ENCODE peak calls at places on chromosome 14, in ten cellular contexts. N, O, L, X, U, A, K, H, F and E are unnamed samples.

GRCh38 chr14:21042918-21043317 is 756 bp downstream of the RNASE7 start:
- DNase-seq in N (no peak), O (no peak), L (no peak), X (peak), U (no peak), A (no peak), K (no peak), H (no peak), F (no peak), E (no peak)

GRCh38 chr14:103909531-103910261 is 18.6 kb upstream of the TDRD9 start:
- DNase-seq in N (no peak), O (no peak), L (no peak), X (no peak), U (no peak), A (no peak), K (no peak), H (no peak), F (no peak), E (no peak)

GRCh38 chr14:22837750-22838538 is 1.6 kb downstream of the MMP14 start:
- DNase-seq in N (no peak), O (no peak), L (peak), X (peak), U (no peak), A (peak), K (peak), H (no peak), F (no peak), E (peak)

GRCh38 chr14:99716091-99716849 is 32.2 kb downstream of the CYP46A1 start:
- DNase-seq in N (no peak), O (peak), L (no peak), X (no peak), U (no peak), A (no peak), K (no peak), H (no peak), F (no peak), E (no peak)

GRCh38 chr14:32694795-32695449 is 243.8 kb upstream of the NPAS3 start:
- DNase-seq in N (no peak), O (no peak), L (no peak), X (no peak), U (no peak), A (no peak), K (no peak), H (no peak), F (no peak), E (no peak)

GRCh38 chr14:51545396-51545795 is 106.3 kb upstream of the FRMD6 start:
- DNase-seq in N (no peak), O (no peak), L (no peak), X (no peak), U (no peak), A (no peak), K (peak), H (no peak), F (no peak), E (no peak)

GRCh38 chr14:80996049-80996901 is 40.9 kb downstream of the TSHR start:
- DNase-seq in N (no peak), O (no peak), L (no peak), X (peak), U (no peak), A (no peak), K (peak), H (peak), F (peak), E (peak)

GRCh38 chr14:33847066-33847465 is 103.8 kb downstream of the EGLN3 start:
- DNase-seq in N (no peak), O (no peak), L (no peak), X (no peak), U (no peak), A (no peak), K (peak), H (no peak), F (no peak), E (no peak)

GRCh38 chr14:102575479-102576428 is 16.7 kb upstream of the RCOR1 start:
- DNase-seq in N (no peak), O (no peak), L (no peak), X (no peak), U (no peak), A (no peak), K (no peak), H (no peak), F (no peak), E (no peak)

GRCh38 chr14:85534914-85535313 is 5.0 kb downstream of the FLRT2 start:
- DNase-seq in N (no peak), O (no peak), L (no peak), X (peak), U (no peak), A (no peak), K (no peak), H (no peak), F (no peak), E (no peak)

GRCh38 chr14:98785578-98785977 is 486.4 kb downstream of the BCL11B start:
- DNase-seq in N (no peak), O (no peak), L (no peak), X (no peak), U (no peak), A (no peak), K (no peak), H (no peak), F (no peak), E (no peak)

GRCh38 chr14:71248204-71248603 is 340.9 kb downstream of the PCNX1 start:
- DNase-seq in N (no peak), O (no peak), L (no peak), X (no peak), U (no peak), A (no peak), K (peak), H (no peak), F (no peak), E (peak)

GRCh38 chr14:70721542-70721941 is 79.8 kb downstream of the TTC9 start:
- DNase-seq in N (no peak), O (no peak), L (no peak), X (no peak), U (no peak), A (no peak), K (peak), H (peak), F (peak), E (peak)

GRCh38 chr14:54550514-54550913 is 16.4 kb upstream of the SAMD4A start:
- DNase-seq in N (no peak), O (no peak), L (no peak), X (no peak), U (no peak), A (no peak), K (no peak), H (no peak), F (no peak), E (no peak)

GRCh38 chr14:27049611-27050172 is 451.9 kb upstream of the NOVA1 start:
- DNase-seq in N (no peak), O (no peak), L (no peak), X (no peak), U (no peak), A (no peak), K (no peak), H (no peak), F (no peak), E (no peak)

GRCh38 chr14:49915085-49915484 is 22.2 kb downstream of the ARF6 start:
- DNase-seq in N (no peak), O (no peak), L (no peak), X (no peak), U (no peak), A (no peak), K (peak), H (no peak), F (no peak), E (no peak)

GRCh38 chr14:100304825-100305445 is 1.3 kb downstream of the SLC25A29 start:
- DNase-seq in N (no peak), O (no peak), L (peak), X (peak), U (no peak), A (no peak), K (peak), H (no peak), F (no peak), E (peak)

GRCh38 chr14:22313172-22313801 is 275.7 kb downstream of the DAD1 start:
- DNase-seq in N (no peak), O (no peak), L (no peak), X (no peak), U (no peak), A (no peak), K (peak), H (no peak), F (no peak), E (no peak)

GRCh38 chr14:76405627-76406026 is 29.7 kb downstream of the ESRRB start:
- DNase-seq in N (no peak), O (no peak), L (no peak), X (no peak), U (no peak), A (no peak), K (no peak), H (no peak), F (no peak), E (no peak)

DNA sequence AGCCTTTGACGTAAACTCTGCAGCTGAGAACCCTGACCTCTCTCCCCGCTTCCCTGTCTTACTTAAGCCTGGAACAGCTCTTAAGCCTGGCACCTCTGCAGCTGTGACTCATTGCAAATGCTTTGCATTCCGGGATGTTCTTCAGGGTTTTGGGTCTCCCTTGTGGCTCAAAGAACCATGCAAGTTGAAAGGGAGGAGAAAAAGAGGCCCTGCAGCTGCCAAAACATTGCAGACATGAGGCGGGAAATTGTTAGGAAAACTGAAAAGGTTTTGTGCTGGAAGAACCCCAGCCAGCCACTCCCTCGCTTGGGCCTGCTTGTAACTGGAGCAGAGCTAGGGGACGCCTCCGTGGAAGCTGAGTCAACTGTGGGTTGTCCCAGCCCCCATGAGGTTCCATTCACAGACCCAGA is 60.2 kb upstream of the FERMT2 start:
- DNase-seq in N (peak), O (peak), L (peak), X (peak), U (peak), A (peak), K (peak), H (peak), F (peak), E (peak)
- H3K4me3 ChIP-seq in N (no peak), O (no peak), L (no peak), X (no peak), U (no peak), A (no peak), K (no peak), H (no peak), F (no peak), E (no peak)

GRCh38 chr14:68779761-68780323 is 13.0 kb downstream of the ZFP36L1 start:
- DNase-seq in N (no peak), O (peak), L (peak), X (peak), U (peak), A (peak), K (peak), H (peak), F (peak), E (peak)
- TF ChIP-seq CTCF in N (no peak), O (no peak), L (no peak), X (no peak), U (no peak), A (no peak), K (no peak), H (no peak), F (no peak), E (no peak)

GRCh38 chr14:105014631-105015030 is 6.3 kb downstream of the CDCA4 start:
- DNase-seq in N (no peak), O (no peak), L (no peak), X (no peak), U (no peak), A (no peak), K (no peak), H (no peak), F (no peak), E (no peak)
- H3K4me3 ChIP-seq in N (no peak), O (no peak), L (no peak), X (no peak), U (no peak), A (no peak), K (no peak), H (no peak), F (no peak), E (no peak)

DNA sequence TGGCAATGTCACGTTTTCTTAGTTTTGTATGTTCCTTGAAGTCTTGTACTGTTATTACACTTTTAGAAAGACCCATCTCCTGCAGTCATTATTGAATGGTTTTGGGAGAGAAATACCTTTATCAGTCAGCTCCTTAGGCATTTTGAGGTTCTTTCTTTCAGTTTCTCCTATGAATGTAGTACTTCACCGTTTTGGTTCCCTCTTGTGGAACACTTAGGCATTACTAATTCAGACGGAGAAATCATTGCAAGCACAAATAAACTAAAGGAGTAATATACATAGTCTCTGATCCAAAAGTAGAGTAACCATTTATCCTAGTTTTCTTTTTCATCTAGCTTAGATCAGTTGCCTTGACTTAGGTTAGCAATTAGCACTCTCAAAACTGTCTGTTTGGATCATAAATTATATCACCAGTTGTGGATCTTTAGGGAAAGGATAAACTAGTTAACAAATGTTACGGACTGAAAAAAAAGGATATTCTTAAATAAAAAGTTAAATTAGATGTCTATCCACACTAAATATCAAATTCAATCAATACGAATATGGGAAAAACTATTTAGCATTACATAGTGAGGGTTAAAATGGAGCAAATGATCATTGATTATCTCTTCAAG is 1538.3 kb upstream of the SEL1L start:
- DNase-seq in N (no peak), O (no peak), L (no peak), X (no peak), U (no peak), A (no peak), K (no peak), H (no peak), F (no peak), E (no peak)
- TF ChIP-seq CTCF in N (no peak), O (no peak), L (no peak), X (peak), U (no peak), A (no peak), K (no peak), H (peak), F (no peak), E (peak)

GRCh38 chr14:95472819-95473251 is 43.6 kb downstream of the SYNE3 start:
- DNase-seq in N (no peak), O (no peak), L (no peak), X (no peak), U (no peak), A (no peak), K (no peak), H (no peak), F (no peak), E (no peak)

GRCh38 chr14:95469134-95469481 is 47.3 kb downstream of the SYNE3 start:
- DNase-seq in N (no peak), O (no peak), L (no peak), X (no peak), U (no peak), A (no peak), K (no peak), H (no peak), F (no peak), E (no peak)

GRCh38 chr14:95474486-95474885 is 42.0 kb downstream of the SYNE3 start:
- DNase-seq in N (no peak), O (no peak), L (no peak), X (no peak), U (no peak), A (no peak), K (no peak), H (no peak), F (no peak), E (no peak)

GRCh38 chr14:95470942-95471499 is 45.4 kb downstream of the SYNE3 start:
- DNase-seq in N (no peak), O (no peak), L (no peak), X (no peak), U (no peak), A (no peak), K (no peak), H (no peak), F (no peak), E (no peak)

DNA sequence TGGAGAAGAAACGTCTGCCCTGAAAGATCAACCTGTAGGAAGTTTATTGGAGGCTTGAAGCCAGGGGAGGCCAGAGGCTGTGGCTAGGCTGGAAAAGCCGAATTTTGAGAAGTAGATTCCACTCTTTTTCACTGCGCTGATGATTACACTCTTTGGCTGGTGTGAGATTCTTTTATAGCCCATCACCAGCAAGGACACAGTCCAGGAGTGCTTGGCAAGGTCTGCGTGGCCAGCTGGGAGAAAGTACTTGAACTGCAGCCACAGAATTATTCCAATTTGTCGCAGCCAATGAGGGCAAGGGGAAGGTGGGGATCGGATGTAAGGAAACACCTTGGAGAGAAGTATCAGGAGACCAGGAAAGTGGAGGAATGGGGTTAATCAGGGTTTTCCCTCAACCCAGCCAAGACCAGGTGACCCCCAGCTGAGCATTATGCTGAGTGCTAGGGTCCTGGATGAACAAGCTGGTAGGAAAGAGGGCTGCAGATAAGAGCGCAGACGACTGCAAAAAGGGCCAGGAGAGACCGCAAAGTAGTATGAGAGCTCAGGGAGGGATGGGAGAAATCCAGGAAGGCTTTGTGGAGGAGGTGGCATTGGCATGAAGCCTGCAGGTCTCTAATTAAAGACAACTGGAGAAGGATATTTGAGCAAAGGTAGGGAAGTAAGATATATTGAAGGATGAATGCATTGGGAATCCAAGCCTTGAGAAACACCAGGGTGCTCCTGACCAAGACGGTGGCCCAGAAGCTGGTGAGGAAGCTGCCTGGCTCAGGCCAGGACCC is 44.7 kb downstream of the SYNE3 start:
- DNase-seq in N (no peak), O (no peak), L (peak), X (no peak), U (no peak), A (no peak), K (peak), H (no peak), F (no peak), E (peak)
- H3K4me3 ChIP-seq in N (no peak), O (no peak), L (no peak), X (no peak), U (no peak), A (no peak), K (no peak), H (no peak), F (no peak), E (no peak)

GRCh38 chr14:44846232-44846824 is 115.4 kb downstream of the KLHL28 start:
- DNase-seq in N (no peak), O (no peak), L (no peak), X (no peak), U (no peak), A (no peak), K (peak), H (no peak), F (peak), E (peak)
- TF ChIP-seq CTCF in N (no peak), O (no peak), L (peak), X (peak), U (peak), A (no peak), K (peak), H (peak), F (peak), E (peak)

DNA sequence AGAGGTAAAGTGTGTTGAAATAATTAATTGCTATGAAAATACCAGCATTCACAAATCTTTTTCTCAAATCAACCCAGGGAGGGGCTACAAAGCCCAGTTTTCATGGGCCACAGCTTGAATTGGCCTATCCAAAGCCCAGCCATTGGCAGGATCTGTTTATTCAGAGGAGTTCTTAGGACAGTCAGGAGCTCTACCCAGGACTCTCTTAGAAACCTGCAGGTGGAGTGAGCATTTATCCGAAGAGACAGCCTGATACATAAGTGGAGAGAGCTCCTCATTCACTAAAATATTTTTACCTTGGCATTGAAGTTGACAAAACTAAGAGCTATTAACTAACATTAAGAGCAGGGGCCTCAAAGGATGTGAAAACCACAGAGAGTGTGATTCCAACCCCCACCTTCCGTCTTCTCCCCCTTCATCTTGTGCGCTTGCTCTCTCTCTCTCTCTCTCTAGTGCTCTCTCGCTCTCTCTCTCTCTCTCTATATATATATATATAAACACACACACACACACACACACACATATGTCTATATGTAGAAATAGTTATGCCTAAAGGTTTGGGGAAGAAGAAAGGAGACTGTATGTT is 315.5 kb downstream of the SNAPC1 start:
- DNase-seq in N (no peak), O (no peak), L (no peak), X (no peak), U (no peak), A (no peak), K (no peak), H (no peak), F (no peak), E (no peak)
- H3K4me3 ChIP-seq in N (no peak), O (no peak), L (no peak), X (no peak), U (no peak), A (no peak), K (no peak), H (no peak), F (no peak), E (no peak)